ENCODE peak calls at places on chromosomes 3 and 15, in five cellular contexts. One of them, this sample, is unnamed.

GRCh38 chr3:108404409-108404808 is 106.0 kb downstream of the MYH15 start:
- DNase-seq in foreskin fibroblast: peak
- DNase-seq in HFF-Myc: no peak
- DNase-seq in left lung: no peak
- DNase-seq in endothelial cell: no peak
- DNase-seq in this sample: no peak

GRCh38 chr3:190018460-190018859 is 102.2 kb downstream of the P3H2 start:
- DNase-seq in foreskin fibroblast: no peak
- DNase-seq in endothelial cell: no peak
- DNase-seq in HFF-Myc: no peak
- DNase-seq in left lung: no peak
- DNase-seq in this sample: no peak

GRCh38 chr3:6716374-6716773 is 144.5 kb upstream of the GRM7 start:
- DNase-seq in left lung: no peak
- DNase-seq in foreskin fibroblast: no peak
- DNase-seq in HFF-Myc: no peak
- DNase-seq in endothelial cell: no peak
- DNase-seq in this sample: no peak

GRCh38 chr15:67803996-67804843 is 21.1 kb upstream of the SKOR1 start:
- DNase-seq in HFF-Myc: no peak
- DNase-seq in foreskin fibroblast: no peak
- DNase-seq in left lung: no peak
- DNase-seq in endothelial cell: no peak
- DNase-seq in this sample: no peak

GRCh38 chr15:48176097-48176496 is 2.0 kb downstream of the MYEF2 start:
- DNase-seq in endothelial cell: no peak
- DNase-seq in left lung: no peak
- DNase-seq in foreskin fibroblast: no peak
- DNase-seq in HFF-Myc: peak
- DNase-seq in this sample: no peak

GRCh38 chr3:55183259-55183658 is 255.4 kb upstream of the LRTM1 start:
- DNase-seq in left lung: no peak
- DNase-seq in HFF-Myc: no peak
- DNase-seq in endothelial cell: no peak
- DNase-seq in foreskin fibroblast: no peak
- DNase-seq in this sample: no peak

GRCh38 chr3:13022348-13023250 is 50.6 kb downstream of the IQSEC1 start:
- DNase-seq in left lung: peak
- DNase-seq in endothelial cell: no peak
- DNase-seq in HFF-Myc: peak
- DNase-seq in foreskin fibroblast: peak
- DNase-seq in this sample: peak

GRCh38 chr3:69499899-69500316 is 114.0 kb upstream of the FRMD4B start:
- DNase-seq in foreskin fibroblast: peak
- DNase-seq in endothelial cell: no peak
- DNase-seq in HFF-Myc: no peak
- DNase-seq in left lung: peak
- DNase-seq in this sample: no peak

GRCh38 chr3:260911-261310 is 64.3 kb downstream of the CHL1 start:
- DNase-seq in foreskin fibroblast: no peak
- DNase-seq in endothelial cell: no peak
- DNase-seq in HFF-Myc: no peak
- DNase-seq in left lung: no peak
- DNase-seq in this sample: no peak

GRCh38 chr3:61790411-61790810 is 229.0 kb downstream of the PTPRG start:
- DNase-seq in foreskin fibroblast: no peak
- DNase-seq in left lung: no peak
- DNase-seq in HFF-Myc: no peak
- DNase-seq in endothelial cell: no peak
- DNase-seq in this sample: no peak

GRCh38 chr3:33590541-33590940 is 127.5 kb downstream of the CLASP2 start:
- DNase-seq in left lung: no peak
- DNase-seq in HFF-Myc: no peak
- DNase-seq in foreskin fibroblast: no peak
- DNase-seq in endothelial cell: no peak
- DNase-seq in this sample: no peak

GRCh38 chr3:46939578-46940405 is 36.8 kb downstream of the CCDC12 start:
- DNase-seq in HFF-Myc: no peak
- DNase-seq in left lung: peak
- DNase-seq in endothelial cell: no peak
- DNase-seq in foreskin fibroblast: no peak
- DNase-seq in this sample: no peak

GRCh38 chr15:90890839-90891238 is 6.5 kb downstream of the FES start:
- DNase-seq in left lung: no peak
- DNase-seq in foreskin fibroblast: no peak
- DNase-seq in endothelial cell: no peak
- DNase-seq in HFF-Myc: no peak
- DNase-seq in this sample: no peak

GRCh38 chr3:155407331-155407730 is 113.8 kb upstream of the STRIT1 start:
- DNase-seq in foreskin fibroblast: no peak
- DNase-seq in endothelial cell: no peak
- DNase-seq in left lung: no peak
- DNase-seq in HFF-Myc: no peak
- DNase-seq in this sample: no peak

GRCh38 chr15:62611002-62611401 is 431.5 kb upstream of the TPM1 start:
- DNase-seq in foreskin fibroblast: no peak
- DNase-seq in endothelial cell: no peak
- DNase-seq in HFF-Myc: no peak
- DNase-seq in left lung: no peak
- DNase-seq in this sample: no peak

GRCh38 chr3:127762077-127762786 is 60.1 kb downstream of the MGLL start:
- DNase-seq in left lung: peak
- DNase-seq in endothelial cell: no peak
- DNase-seq in HFF-Myc: no peak
- DNase-seq in foreskin fibroblast: no peak
- DNase-seq in this sample: no peak

GRCh38 chr3:49661281-49661680 is 12.9 kb upstream of the APEH start:
- DNase-seq in HFF-Myc: no peak
- DNase-seq in left lung: no peak
- DNase-seq in foreskin fibroblast: no peak
- DNase-seq in endothelial cell: no peak
- DNase-seq in this sample: no peak

GRCh38 chr3:173397161-173398110 is at the start of gene NLGN1:
- DNase-seq in HFF-Myc: no peak
- DNase-seq in left lung: peak
- DNase-seq in endothelial cell: peak
- DNase-seq in foreskin fibroblast: peak
- DNase-seq in this sample: peak

GRCh38 chr3:65979152-65979551 is 59.6 kb downstream of the MAGI1 start:
- DNase-seq in HFF-Myc: peak
- DNase-seq in foreskin fibroblast: peak
- DNase-seq in left lung: no peak
- DNase-seq in endothelial cell: no peak
- DNase-seq in this sample: peak

GRCh38 chr3:40325465-40325864 is 16.0 kb downstream of the EIF1B start:
- DNase-seq in left lung: no peak
- DNase-seq in HFF-Myc: no peak
- DNase-seq in foreskin fibroblast: no peak
- DNase-seq in endothelial cell: no peak
- DNase-seq in this sample: no peak

GRCh38 chr3:187685948-187686347 is 15.8 kb upstream of the SST start:
- DNase-seq in HFF-Myc: no peak
- DNase-seq in foreskin fibroblast: no peak
- DNase-seq in left lung: no peak
- DNase-seq in endothelial cell: no peak
- DNase-seq in this sample: no peak

GRCh38 chr15:59005579-59005978 is 18.1 kb downstream of the RNF111 start:
- DNase-seq in left lung: no peak
- DNase-seq in endothelial cell: no peak
- DNase-seq in HFF-Myc: no peak
- DNase-seq in foreskin fibroblast: no peak
- DNase-seq in this sample: no peak

GRCh38 chr3:6326760-6327159 is 534.2 kb upstream of the GRM7 start:
- DNase-seq in left lung: no peak
- DNase-seq in foreskin fibroblast: no peak
- DNase-seq in endothelial cell: no peak
- DNase-seq in HFF-Myc: no peak
- DNase-seq in this sample: no peak

GRCh38 chr3:126924458-126924857 is 58.5 kb upstream of the PLXNA1 start:
- DNase-seq in HFF-Myc: no peak
- DNase-seq in foreskin fibroblast: peak
- DNase-seq in left lung: no peak
- DNase-seq in endothelial cell: no peak
- DNase-seq in this sample: no peak

GRCh38 chr15:78320173-78320572 is 20.0 kb upstream of the CRABP1 start:
- DNase-seq in endothelial cell: no peak
- DNase-seq in foreskin fibroblast: no peak
- DNase-seq in HFF-Myc: no peak
- DNase-seq in left lung: no peak
- DNase-seq in this sample: no peak

GRCh38 chr3:169260296-169260695 is 403.2 kb downstream of the MECOM start:
- DNase-seq in left lung: no peak
- DNase-seq in foreskin fibroblast: no peak
- DNase-seq in HFF-Myc: no peak
- DNase-seq in endothelial cell: no peak
- DNase-seq in this sample: no peak

GRCh38 chr3:133259767-133260166 is 140.1 kb upstream of the BFSP2 start:
- DNase-seq in endothelial cell: no peak
- DNase-seq in HFF-Myc: no peak
- DNase-seq in left lung: no peak
- DNase-seq in foreskin fibroblast: no peak
- DNase-seq in this sample: no peak

GRCh38 chr3:119401502-119402440 is 61.6 kb downstream of the TMEM39A start:
- DNase-seq in foreskin fibroblast: no peak
- DNase-seq in HFF-Myc: no peak
- DNase-seq in endothelial cell: no peak
- DNase-seq in left lung: no peak
- DNase-seq in this sample: no peak

GRCh38 chr3:37308247-37308646 is 133.9 kb upstream of the LRRFIP2 start:
- DNase-seq in HFF-Myc: no peak
- DNase-seq in foreskin fibroblast: peak
- DNase-seq in left lung: no peak
- DNase-seq in endothelial cell: no peak
- DNase-seq in this sample: no peak

GRCh38 chr15:82044373-82045178 is 1.2 kb downstream of the MEX3B start:
- DNase-seq in left lung: peak
- DNase-seq in HFF-Myc: no peak
- DNase-seq in foreskin fibroblast: peak
- DNase-seq in endothelial cell: peak
- DNase-seq in this sample: no peak

GRCh38 chr3:134291300-134292254 is 40.9 kb upstream of the RYK start:
- DNase-seq in left lung: peak
- DNase-seq in endothelial cell: no peak
- DNase-seq in foreskin fibroblast: peak
- DNase-seq in HFF-Myc: no peak
- DNase-seq in this sample: no peak

GRCh38 chr15:66401130-66402021 is 14.7 kb downstream of the MAP2K1 start:
- DNase-seq in HFF-Myc: no peak
- DNase-seq in endothelial cell: no peak
- DNase-seq in left lung: no peak
- DNase-seq in foreskin fibroblast: no peak
- DNase-seq in this sample: no peak

GRCh38 chr3:142983318-142983717 is 18.1 kb upstream of the U2SURP start:
- DNase-seq in foreskin fibroblast: no peak
- DNase-seq in left lung: no peak
- DNase-seq in endothelial cell: no peak
- DNase-seq in HFF-Myc: no peak
- DNase-seq in this sample: no peak

GRCh38 chr3:153144779-153145178 is 17.2 kb upstream of the RAP2B start:
- DNase-seq in foreskin fibroblast: peak
- DNase-seq in endothelial cell: no peak
- DNase-seq in HFF-Myc: no peak
- DNase-seq in left lung: no peak
- DNase-seq in this sample: no peak

GRCh38 chr15:77064539-77065308 is 6.2 kb downstream of the TSPAN3 start:
- DNase-seq in left lung: no peak
- DNase-seq in endothelial cell: no peak
- DNase-seq in foreskin fibroblast: no peak
- DNase-seq in HFF-Myc: no peak
- DNase-seq in this sample: no peak
- TF ChIP-seq CTCF in left lung: no peak
- TF ChIP-seq CTCF in endothelial cell: no peak
- TF ChIP-seq CTCF in foreskin fibroblast: no peak
- TF ChIP-seq CTCF in HFF-Myc: no peak
- TF ChIP-seq CTCF in this sample: no peak

GRCh38 chr3:50674349-50675178 is at the start of gene DOCK3:
- DNase-seq in foreskin fibroblast: peak
- DNase-seq in endothelial cell: peak
- DNase-seq in left lung: peak
- DNase-seq in HFF-Myc: no peak
- DNase-seq in this sample: no peak
- TF ChIP-seq CTCF in foreskin fibroblast: no peak
- TF ChIP-seq CTCF in endothelial cell: no peak
- TF ChIP-seq CTCF in left lung: no peak
- TF ChIP-seq CTCF in HFF-Myc: no peak
- TF ChIP-seq CTCF in this sample: no peak

GRCh38 chr3:75140904-75141615 is 523.1 kb upstream of the FRG2C start:
- DNase-seq in endothelial cell: no peak
- DNase-seq in left lung: no peak
- DNase-seq in foreskin fibroblast: no peak
- DNase-seq in HFF-Myc: no peak
- DNase-seq in this sample: no peak
- TF ChIP-seq CTCF in endothelial cell: no peak
- TF ChIP-seq CTCF in left lung: no peak
- TF ChIP-seq CTCF in foreskin fibroblast: no peak
- TF ChIP-seq CTCF in HFF-Myc: no peak
- TF ChIP-seq CTCF in this sample: no peak

GRCh38 chr15:40545457-40545856 is 19.4 kb downstream of the CCDC32 start:
- DNase-seq in foreskin fibroblast: no peak
- DNase-seq in left lung: no peak
- DNase-seq in HFF-Myc: no peak
- DNase-seq in endothelial cell: no peak
- DNase-seq in this sample: no peak
- TF ChIP-seq CTCF in foreskin fibroblast: no peak
- TF ChIP-seq CTCF in left lung: no peak
- TF ChIP-seq CTCF in HFF-Myc: no peak
- TF ChIP-seq CTCF in endothelial cell: no peak
- TF ChIP-seq CTCF in this sample: no peak